ENCODE peak calls at places on chromosomes 16 and 17, in seven cellular contexts. One of them, this sample, is unnamed.

GRCh38 chr16:13333336-13333735 is 431.9 kb downstream of the SHISA9 start:
- DNase-seq in germinal center: no peak
- DNase-seq in iris pigment epithelial cell: no peak
- DNase-seq in T-helper 9 cell: no peak
- DNase-seq in CD8-positive, alpha-beta T cell: no peak
- DNase-seq in GM23338: no peak
- DNase-seq in activated CD8-positive, alpha-beta T cell treated with anti-CD3 and anti-CD28 coated beads for 36 hours: no peak
- DNase-seq in this sample: no peak

GRCh38 chr16:8655184-8655717 is 19.2 kb upstream of the ABAT start:
- DNase-seq in germinal center: peak
- DNase-seq in iris pigment epithelial cell: peak
- DNase-seq in T-helper 9 cell: no peak
- DNase-seq in CD8-positive, alpha-beta T cell: no peak
- DNase-seq in GM23338: peak
- DNase-seq in activated CD8-positive, alpha-beta T cell treated with anti-CD3 and anti-CD28 coated beads for 36 hours: peak
- DNase-seq in this sample: peak

GRCh38 chr16:27639588-27640276 is 89.8 kb downstream of the KATNIP start:
- DNase-seq in germinal center: peak
- DNase-seq in iris pigment epithelial cell: peak
- DNase-seq in T-helper 9 cell: no peak
- DNase-seq in CD8-positive, alpha-beta T cell: no peak
- DNase-seq in GM23338: peak
- DNase-seq in activated CD8-positive, alpha-beta T cell treated with anti-CD3 and anti-CD28 coated beads for 36 hours: peak
- DNase-seq in this sample: peak

GRCh38 chr17:82780981-82781893 is 29.4 kb downstream of the TBCD start:
- DNase-seq in germinal center: no peak
- DNase-seq in iris pigment epithelial cell: no peak
- DNase-seq in T-helper 9 cell: no peak
- DNase-seq in CD8-positive, alpha-beta T cell: no peak
- DNase-seq in GM23338: no peak
- DNase-seq in activated CD8-positive, alpha-beta T cell treated with anti-CD3 and anti-CD28 coated beads for 36 hours: no peak
- DNase-seq in this sample: no peak

GRCh38 chr16:27789595-27790241 is 239.8 kb downstream of the KATNIP start:
- DNase-seq in germinal center: no peak
- DNase-seq in iris pigment epithelial cell: no peak
- DNase-seq in T-helper 9 cell: no peak
- DNase-seq in CD8-positive, alpha-beta T cell: no peak
- DNase-seq in GM23338: no peak
- DNase-seq in activated CD8-positive, alpha-beta T cell treated with anti-CD3 and anti-CD28 coated beads for 36 hours: no peak
- DNase-seq in this sample: no peak

GRCh38 chr17:2240541-2240940 is 63.0 kb downstream of the SMG6 start:
- DNase-seq in germinal center: no peak
- DNase-seq in iris pigment epithelial cell: no peak
- DNase-seq in T-helper 9 cell: no peak
- DNase-seq in CD8-positive, alpha-beta T cell: no peak
- DNase-seq in GM23338: no peak
- DNase-seq in activated CD8-positive, alpha-beta T cell treated with anti-CD3 and anti-CD28 coated beads for 36 hours: no peak
- DNase-seq in this sample: no peak

GRCh38 chr17:44754276-44754675 is 4.5 kb upstream of the ADAM11 start:
- DNase-seq in germinal center: no peak
- DNase-seq in iris pigment epithelial cell: no peak
- DNase-seq in T-helper 9 cell: no peak
- DNase-seq in CD8-positive, alpha-beta T cell: no peak
- DNase-seq in GM23338: no peak
- DNase-seq in activated CD8-positive, alpha-beta T cell treated with anti-CD3 and anti-CD28 coated beads for 36 hours: no peak
- DNase-seq in this sample: no peak

GRCh38 chr16:13936596-13937081 is 16.7 kb downstream of the ERCC4 start:
- DNase-seq in germinal center: no peak
- DNase-seq in iris pigment epithelial cell: peak
- DNase-seq in T-helper 9 cell: no peak
- DNase-seq in CD8-positive, alpha-beta T cell: no peak
- DNase-seq in GM23338: no peak
- DNase-seq in activated CD8-positive, alpha-beta T cell treated with anti-CD3 and anti-CD28 coated beads for 36 hours: peak
- DNase-seq in this sample: no peak

GRCh38 chr16:8620535-8620934 is 963 bp upstream of the METTL22 start:
- DNase-seq in germinal center: no peak
- DNase-seq in iris pigment epithelial cell: peak
- DNase-seq in T-helper 9 cell: no peak
- DNase-seq in CD8-positive, alpha-beta T cell: no peak
- DNase-seq in GM23338: no peak
- DNase-seq in activated CD8-positive, alpha-beta T cell treated with anti-CD3 and anti-CD28 coated beads for 36 hours: peak
- DNase-seq in this sample: no peak

GRCh38 chr17:17555151-17555550 is 36.4 kb downstream of the PEMT start:
- DNase-seq in germinal center: no peak
- DNase-seq in iris pigment epithelial cell: no peak
- DNase-seq in T-helper 9 cell: no peak
- DNase-seq in CD8-positive, alpha-beta T cell: no peak
- DNase-seq in GM23338: no peak
- DNase-seq in activated CD8-positive, alpha-beta T cell treated with anti-CD3 and anti-CD28 coated beads for 36 hours: no peak
- DNase-seq in this sample: no peak

GRCh38 chr17:42913981-42914617 is 13.5 kb downstream of the G6PC1 start:
- DNase-seq in germinal center: no peak
- DNase-seq in iris pigment epithelial cell: no peak
- DNase-seq in T-helper 9 cell: no peak
- DNase-seq in CD8-positive, alpha-beta T cell: no peak
- DNase-seq in GM23338: no peak
- DNase-seq in activated CD8-positive, alpha-beta T cell treated with anti-CD3 and anti-CD28 coated beads for 36 hours: no peak
- DNase-seq in this sample: no peak

GRCh38 chr17:75637561-75637960 is 4.3 kb downstream of the SMIM5 start:
- DNase-seq in germinal center: no peak
- DNase-seq in iris pigment epithelial cell: no peak
- DNase-seq in T-helper 9 cell: no peak
- DNase-seq in CD8-positive, alpha-beta T cell: no peak
- DNase-seq in GM23338: no peak
- DNase-seq in activated CD8-positive, alpha-beta T cell treated with anti-CD3 and anti-CD28 coated beads for 36 hours: no peak
- DNase-seq in this sample: no peak

This sample was measured in Karpas-422.